ENCODE peak calls at places on chromosomes 16 and 17, in ten cellular contexts. P is right lobe of liver, N is mesothelial cell of epicardium, T is progenitor cell of endocrine pancreas, W is suprapubic skin, U is heart right ventricle, Z is foreskin keratinocyte, H is WTC11, J is H9, R is endothelial cell. Q is an unnamed sample.

GRCh38 chr17:29069526-29070041 is 26.6 kb downstream of the PIPOX start:
- DNase-seq in P (no peak), N (no peak), T (no peak), W (no peak), U (no peak), Z (peak), H (peak), J (peak), R (no peak), Q (no peak)

GRCh38 chr16:3696425-3697218 is 20.7 kb downstream of the TRAP1 start:
- DNase-seq in P (no peak), N (no peak), T (no peak), W (no peak), U (no peak), Z (no peak), H (no peak), J (no peak), R (no peak), Q (no peak)

GRCh38 chr16:15749371-15749770 is 99.3 kb downstream of the NDE1 start:
- DNase-seq in P (no peak), N (no peak), T (no peak), W (no peak), U (no peak), Z (no peak), H (no peak), J (no peak), R (no peak), Q (no peak)

GRCh38 chr17:21686165-21687015 is 5.9 kb upstream of the KCNJ18 start:
- DNase-seq in P (no peak), N (no peak), T (no peak), W (no peak), U (no peak), Z (no peak), H (no peak), J (no peak), R (no peak), Q (no peak)

GRCh38 chr17:28701987-28702751 is 9.5 kb downstream of the PROCA1 start:
- DNase-seq in P (peak), N (no peak), T (no peak), W (no peak), U (no peak), Z (no peak), H (no peak), J (no peak), R (no peak), Q (no peak)

GRCh38 chr17:68656666-68657065 is 55.5 kb upstream of the FAM20A start:
- DNase-seq in P (no peak), N (no peak), T (no peak), W (no peak), U (no peak), Z (no peak), H (no peak), J (no peak), R (no peak), Q (no peak)

GRCh38 chr17:52762794-52763167 is 604.3 kb upstream of the CA10 start:
- DNase-seq in P (no peak), N (no peak), T (no peak), W (no peak), U (no peak), Z (no peak), H (no peak), J (no peak), R (no peak), Q (no peak)

GRCh38 chr17:56074366-56074765 is 78.9 kb upstream of the ANKFN1 start:
- DNase-seq in P (no peak), N (no peak), T (no peak), W (no peak), U (no peak), Z (no peak), H (no peak), J (no peak), R (no peak), Q (no peak)

GRCh38 chr17:37131064-37131463 is 182.3 kb downstream of the AATF start:
- DNase-seq in P (no peak), N (no peak), T (no peak), W (no peak), U (no peak), Z (no peak), H (no peak), J (no peak), R (no peak), Q (no peak)

GRCh38 chr17:49104511-49105074 is 28.0 kb upstream of the B4GALNT2 start:
- DNase-seq in P (no peak), N (no peak), T (no peak), W (no peak), U (no peak), Z (no peak), H (no peak), J (no peak), R (no peak), Q (no peak)

GRCh38 chr17:44146375-44147346 is 4.9 kb downstream of the HROB start:
- DNase-seq in P (no peak), N (no peak), T (no peak), W (no peak), U (no peak), Z (no peak), H (no peak), J (no peak), R (no peak), Q (no peak)

GRCh38 chr17:38674013-38674748 is 576 bp downstream of the EPOP start:
- DNase-seq in P (peak), N (peak), T (no peak), W (peak), U (peak), Z (no peak), H (peak), J (no peak), R (no peak), Q (no peak)
- TF ChIP-seq CTCF in P (no peak), N (peak), T (peak), W (no peak), U (no peak), Z (peak), H (no peak), J (peak), R (no peak), Q (peak)

DNA sequence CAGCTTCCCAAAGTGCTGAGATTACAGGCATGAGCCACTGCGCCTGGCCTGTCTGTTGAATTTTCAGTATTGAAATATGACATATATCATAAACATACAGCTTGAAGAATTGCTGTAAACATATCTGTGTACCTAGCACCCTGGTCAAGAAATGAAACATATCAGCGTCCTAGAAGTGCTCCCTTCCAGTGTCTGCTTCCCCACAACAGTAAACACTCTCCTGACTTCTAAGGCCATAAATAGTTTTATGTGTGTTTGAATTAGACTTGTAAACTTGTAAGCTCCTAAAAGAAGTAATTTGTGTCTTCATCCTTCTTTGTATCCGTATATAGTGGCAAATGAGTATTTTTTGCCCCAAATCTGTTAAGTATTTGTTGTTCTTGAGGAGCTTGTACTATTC is 132.2 kb downstream of the FTO start:
- DNase-seq in P (no peak), N (no peak), T (no peak), W (no peak), U (no peak), Z (no peak), H (no peak), J (no peak), R (no peak), Q (no peak)
- TF ChIP-seq CTCF in P (no peak), N (no peak), T (no peak), W (no peak), U (no peak), Z (no peak), H (no peak), J (no peak), R (no peak), Q (no peak)

GRCh38 chr16:63527404-63527803 is 1491.2 kb upstream of the CDH8 start:
- DNase-seq in P (no peak), N (no peak), T (no peak), W (no peak), U (no peak), Z (no peak), H (no peak), J (no peak), R (no peak), Q (no peak)

GRCh38 chr16:63530974-63531373 is 1494.7 kb upstream of the CDH8 start:
- DNase-seq in P (no peak), N (no peak), T (no peak), W (no peak), U (peak), Z (no peak), H (no peak), J (no peak), R (no peak), Q (no peak)

GRCh38 chr16:63530208-63530607 is 1494.0 kb upstream of the CDH8 start:
- DNase-seq in P (no peak), N (no peak), T (no peak), W (no peak), U (no peak), Z (no peak), H (no peak), J (no peak), R (no peak), Q (no peak)
- TF ChIP-seq CTCF in P (no peak), N (no peak), T (no peak), W (no peak), U (peak), Z (peak), H (no peak), J (peak), R (no peak), Q (no peak)

GRCh38 chr16:26569793-26570192 is 496.9 kb upstream of the C16orf82 start:
- DNase-seq in P (no peak), N (no peak), T (no peak), W (no peak), U (no peak), Z (no peak), H (peak), J (peak), R (peak), Q (no peak)
- TF ChIP-seq CTCF in P (peak), N (no peak), T (peak), W (no peak), U (peak), Z (no peak), H (no peak), J (peak), R (no peak), Q (peak)

GRCh38 chr17:63446981-63447687 is 1.0 kb upstream of the CYB561 start:
- DNase-seq in P (no peak), N (no peak), T (no peak), W (no peak), U (no peak), Z (peak), H (peak), J (peak), R (peak), Q (no peak)
- TF ChIP-seq CTCF in P (no peak), N (no peak), T (no peak), W (no peak), U (no peak), Z (no peak), H (no peak), J (no peak), R (no peak), Q (no peak)

GRCh38 chr16:72198021-72198420 is 26.1 kb upstream of the PMFBP1 start:
- DNase-seq in P (no peak), N (no peak), T (no peak), W (no peak), U (no peak), Z (no peak), H (no peak), J (no peak), R (no peak), Q (no peak)

GRCh38 chr16:72191551-72191950 is 19.6 kb upstream of the PMFBP1 start:
- DNase-seq in P (no peak), N (no peak), T (no peak), W (no peak), U (no peak), Z (no peak), H (no peak), J (no peak), R (no peak), Q (no peak)

GRCh38 chr16:72198641-72199250 is 26.8 kb upstream of the PMFBP1 start:
- DNase-seq in P (no peak), N (no peak), T (no peak), W (no peak), U (no peak), Z (no peak), H (peak), J (peak), R (no peak), Q (no peak)

GRCh38 chr16:72197556-72197955 is 25.6 kb upstream of the PMFBP1 start:
- DNase-seq in P (no peak), N (no peak), T (no peak), W (no peak), U (no peak), Z (no peak), H (no peak), J (no peak), R (no peak), Q (no peak)

GRCh38 chr16:72195609-72196008 is 23.7 kb upstream of the PMFBP1 start:
- DNase-seq in P (no peak), N (no peak), T (peak), W (no peak), U (no peak), Z (no peak), H (peak), J (peak), R (peak), Q (no peak)
- TF ChIP-seq CTCF in P (no peak), N (no peak), T (peak), W (no peak), U (no peak), Z (peak), H (no peak), J (peak), R (no peak), Q (peak)

GRCh38 chr17:47844814-47845453 is 3.9 kb upstream of the SCRN2 start:
- DNase-seq in P (no peak), N (no peak), T (no peak), W (no peak), U (no peak), Z (no peak), H (no peak), J (no peak), R (no peak), Q (no peak)

GRCh38 chr17:47848198-47848513 is 2.8 kb downstream of the SP6 start:
- DNase-seq in P (no peak), N (no peak), T (no peak), W (no peak), U (no peak), Z (no peak), H (no peak), J (no peak), R (no peak), Q (no peak)

GRCh38 chr17:47846741-47847340 is 4.1 kb downstream of the SP6 start:
- DNase-seq in P (no peak), N (no peak), T (no peak), W (no peak), U (no peak), Z (no peak), H (peak), J (peak), R (no peak), Q (no peak)

GRCh38 chr17:47850373-47850691 is 631 bp downstream of the SP6 start:
- DNase-seq in P (no peak), N (no peak), T (no peak), W (no peak), U (no peak), Z (no peak), H (no peak), J (no peak), R (no peak), Q (no peak)

GRCh38 chr17:47847341-47848197 is 3.4 kb downstream of the SP6 start:
- DNase-seq in P (no peak), N (no peak), T (peak), W (no peak), U (no peak), Z (no peak), H (peak), J (peak), R (no peak), Q (no peak)
- TF ChIP-seq CTCF in P (no peak), N (peak), T (peak), W (no peak), U (no peak), Z (peak), H (peak), J (peak), R (peak), Q (peak)

GRCh38 chr16:55623640-55624039 is 32.1 kb upstream of the SLC6A2 start:
- DNase-seq in P (no peak), N (no peak), T (no peak), W (no peak), U (no peak), Z (no peak), H (no peak), J (no peak), R (no peak), Q (no peak)
- TF ChIP-seq CTCF in P (no peak), N (no peak), T (no peak), W (no peak), U (no peak), Z (no peak), H (no peak), J (no peak), R (no peak), Q (no peak)

GRCh38 chr16:62205459-62205858 is 169.2 kb upstream of the CDH8 start:
- DNase-seq in P (no peak), N (no peak), T (no peak), W (no peak), U (no peak), Z (no peak), H (no peak), J (no peak), R (no peak), Q (no peak)
- TF ChIP-seq CTCF in P (no peak), N (peak), T (peak), W (no peak), U (no peak), Z (peak), H (no peak), J (peak), R (peak), Q (no peak)

Q was measured in GM13977.